ENCODE peak calls at places on chromosomes 1 and 21, in seven cellular contexts. Y, V, O, D, L, K and J are unnamed samples.
A peak's percentile ranks its signal among the peaks of the same experiment; 100 is the strongest.

GRCh38 chr1:239527046-239527693 is 140.8 kb downstream of the CHRM3 start:
- DNase-seq in Y (no peak), V (no peak), O (no peak), D (no peak), L (no peak), K (no peak), J (no peak)

GRCh38 chr1:7893529-7894180 is 40.8 kb upstream of the UTS2 start:
- DNase-seq in Y (no peak), V (no peak), O (no peak), D (no peak), L (no peak), K (no peak), J (no peak)

GRCh38 chr21:45130324-45130774 is 56.0 kb downstream of the ADARB1 start:
- DNase-seq in Y (no peak), V (no peak), O (no peak), D (no peak), L (no peak), K (no peak), J (no peak)

GRCh38 chr1:206975313-206975712 is 5.1 kb upstream of the FCAMR start:
- DNase-seq in Y (no peak), V (no peak), O (no peak), D (peak; percentile 11), L (no peak), K (no peak), J (no peak)

GRCh38 chr1:1230656-1231399 is 973 bp downstream of the SDF4 start:
- DNase-seq in Y (peak; percentile 59), V (no peak), O (no peak), D (no peak), L (no peak), K (no peak), J (no peak)

GRCh38 chr21:35217504-35218060 is 168.5 kb upstream of the RUNX1 start:
- DNase-seq in Y (no peak), V (no peak), O (no peak), D (no peak), L (no peak), K (no peak), J (no peak)

GRCh38 chr1:65265296-65266271 is 43.8 kb upstream of the DNAJC6 start:
- DNase-seq in Y (no peak), V (no peak), O (peak; percentile 53), D (peak; percentile 34), L (peak; percentile 23), K (peak; percentile 24), J (no peak)

GRCh38 chr1:93215322-93215721 is 34.8 kb downstream of the CCDC18 start:
- DNase-seq in Y (no peak), V (no peak), O (no peak), D (no peak), L (no peak), K (no peak), J (no peak)

GRCh38 chr1:51515312-51515960 is 3.6 kb downstream of the EPS15 start:
- DNase-seq in Y (peak; percentile 65), V (no peak), O (no peak), D (no peak), L (no peak), K (no peak), J (no peak)

GRCh38 chr1:156476501-156477298 is 23.9 kb downstream of the MEF2D start:
- DNase-seq in Y (no peak), V (no peak), O (no peak), D (no peak), L (no peak), K (no peak), J (no peak)

GRCh38 chr1:117607471-117607870 is 1.6 kb downstream of the TENT5C start:
- DNase-seq in Y (peak; percentile 13), V (no peak), O (peak; percentile 75), D (no peak), L (peak; percentile 50), K (peak; percentile 34), J (no peak)

GRCh38 chr1:184052750-184053149 is 1.2 kb downstream of the TSEN15 start:
- DNase-seq in Y (no peak), V (no peak), O (no peak), D (no peak), L (no peak), K (no peak), J (no peak)

GRCh38 chr1:30466026-30466425 is 257.4 kb downstream of the MATN1 start:
- DNase-seq in Y (no peak), V (no peak), O (no peak), D (no peak), L (no peak), K (no peak), J (no peak)

GRCh38 chr1:84366786-84367185 is 31.5 kb upstream of the DNASE2B start:
- DNase-seq in Y (no peak), V (no peak), O (no peak), D (no peak), L (no peak), K (no peak), J (no peak)

GRCh38 chr1:239909894-239910293 is 181.8 kb upstream of the FMN2 start:
- DNase-seq in Y (no peak), V (no peak), O (no peak), D (no peak), L (no peak), K (no peak), J (peak; percentile 79)

GRCh38 chr1:109793089-109793485 is 29.4 kb upstream of the EPS8L3 start:
- DNase-seq in Y (no peak), V (no peak), O (peak; percentile 4), D (no peak), L (no peak), K (no peak), J (peak; percentile 17)

GRCh38 chr1:107538502-107538901 is 397.7 kb downstream of the NTNG1 start:
- DNase-seq in Y (no peak), V (no peak), O (no peak), D (peak; percentile 88), L (no peak), K (no peak), J (no peak)